ENCODE peak calls at places on chromosomes 7 and 10, in ten cellular contexts. One of them, this sample, is unnamed.

GRCh38 chr7:43384585-43385308 is 198.2 kb upstream of the STK17A start:
- DNase-seq in GM23248: peak
- DNase-seq in kidney glomerular epithelial cell: no peak
- DNase-seq in esophagus squamous epithelium: no peak
- DNase-seq in T-helper 2 cell: no peak
- DNase-seq in NB4: no peak
- DNase-seq in GM13977: no peak
- DNase-seq in posterior cingulate gyrus: no peak
- DNase-seq in activated naive CD8-positive, alpha-beta T cell treated with anti-CD3 and anti-CD28 coated beads, Interleukin-2, amount 10 ng/mL, durations not matched to agents 7 days and 5 days: no peak
- DNase-seq in neural crest cell: no peak
- DNase-seq in this sample: no peak

GRCh38 chr7:27194641-27195379 is 5.1 kb downstream of the HOXA13 start:
- DNase-seq in activated naive CD8-positive, alpha-beta T cell treated with anti-CD3 and anti-CD28 coated beads, Interleukin-2, amount 10 ng/mL, durations not matched to agents 7 days and 5 days: no peak
- DNase-seq in T-helper 2 cell: no peak
- DNase-seq in kidney glomerular epithelial cell: no peak
- DNase-seq in esophagus squamous epithelium: no peak
- DNase-seq in neural crest cell: no peak
- DNase-seq in posterior cingulate gyrus: no peak
- DNase-seq in GM23248: no peak
- DNase-seq in GM13977: no peak
- DNase-seq in NB4: peak
- DNase-seq in this sample: no peak

GRCh38 chr7:25359471-25360059 is 131.3 kb upstream of the NPVF start:
- DNase-seq in GM13977: no peak
- DNase-seq in NB4: no peak
- DNase-seq in activated naive CD8-positive, alpha-beta T cell treated with anti-CD3 and anti-CD28 coated beads, Interleukin-2, amount 10 ng/mL, durations not matched to agents 7 days and 5 days: no peak
- DNase-seq in kidney glomerular epithelial cell: peak
- DNase-seq in posterior cingulate gyrus: no peak
- DNase-seq in GM23248: peak
- DNase-seq in T-helper 2 cell: no peak
- DNase-seq in esophagus squamous epithelium: no peak
- DNase-seq in neural crest cell: no peak
- DNase-seq in this sample: peak

GRCh38 chr7:77456711-77457110 is 40.6 kb upstream of the GSAP start:
- DNase-seq in posterior cingulate gyrus: no peak
- DNase-seq in neural crest cell: no peak
- DNase-seq in kidney glomerular epithelial cell: no peak
- DNase-seq in activated naive CD8-positive, alpha-beta T cell treated with anti-CD3 and anti-CD28 coated beads, Interleukin-2, amount 10 ng/mL, durations not matched to agents 7 days and 5 days: no peak
- DNase-seq in T-helper 2 cell: no peak
- DNase-seq in esophagus squamous epithelium: no peak
- DNase-seq in GM13977: no peak
- DNase-seq in NB4: no peak
- DNase-seq in GM23248: no peak
- DNase-seq in this sample: no peak

GRCh38 chr10:95475003-95475383 is 86.2 kb downstream of the SORBS1 start:
- DNase-seq in GM13977: no peak
- DNase-seq in NB4: no peak
- DNase-seq in kidney glomerular epithelial cell: no peak
- DNase-seq in GM23248: no peak
- DNase-seq in T-helper 2 cell: no peak
- DNase-seq in esophagus squamous epithelium: no peak
- DNase-seq in activated naive CD8-positive, alpha-beta T cell treated with anti-CD3 and anti-CD28 coated beads, Interleukin-2, amount 10 ng/mL, durations not matched to agents 7 days and 5 days: no peak
- DNase-seq in neural crest cell: no peak
- DNase-seq in posterior cingulate gyrus: no peak
- DNase-seq in this sample: no peak

GRCh38 chr7:133489906-133490305 is 237.0 kb downstream of the EXOC4 start:
- DNase-seq in GM13977: no peak
- DNase-seq in neural crest cell: no peak
- DNase-seq in GM23248: no peak
- DNase-seq in T-helper 2 cell: no peak
- DNase-seq in NB4: no peak
- DNase-seq in esophagus squamous epithelium: no peak
- DNase-seq in kidney glomerular epithelial cell: no peak
- DNase-seq in activated naive CD8-positive, alpha-beta T cell treated with anti-CD3 and anti-CD28 coated beads, Interleukin-2, amount 10 ng/mL, durations not matched to agents 7 days and 5 days: no peak
- DNase-seq in posterior cingulate gyrus: no peak
- DNase-seq in this sample: no peak

GRCh38 chr7:100506356-100506930 is 22.7 kb downstream of the NYAP1 start:
- DNase-seq in posterior cingulate gyrus: no peak
- DNase-seq in GM23248: no peak
- DNase-seq in NB4: no peak
- DNase-seq in neural crest cell: no peak
- DNase-seq in activated naive CD8-positive, alpha-beta T cell treated with anti-CD3 and anti-CD28 coated beads, Interleukin-2, amount 10 ng/mL, durations not matched to agents 7 days and 5 days: no peak
- DNase-seq in GM13977: no peak
- DNase-seq in T-helper 2 cell: no peak
- DNase-seq in esophagus squamous epithelium: no peak
- DNase-seq in kidney glomerular epithelial cell: no peak
- DNase-seq in this sample: no peak

GRCh38 chr7:106482091-106482490 is 178.9 kb downstream of the CCDC71L start:
- DNase-seq in T-helper 2 cell: no peak
- DNase-seq in activated naive CD8-positive, alpha-beta T cell treated with anti-CD3 and anti-CD28 coated beads, Interleukin-2, amount 10 ng/mL, durations not matched to agents 7 days and 5 days: no peak
- DNase-seq in neural crest cell: no peak
- DNase-seq in esophagus squamous epithelium: no peak
- DNase-seq in posterior cingulate gyrus: no peak
- DNase-seq in GM23248: no peak
- DNase-seq in NB4: no peak
- DNase-seq in kidney glomerular epithelial cell: no peak
- DNase-seq in GM13977: no peak
- DNase-seq in this sample: no peak

GRCh38 chr10:27723436-27723835 is 22.2 kb downstream of the MKX start:
- DNase-seq in GM23248: peak
- DNase-seq in NB4: no peak
- DNase-seq in esophagus squamous epithelium: no peak
- DNase-seq in T-helper 2 cell: no peak
- DNase-seq in kidney glomerular epithelial cell: no peak
- DNase-seq in posterior cingulate gyrus: no peak
- DNase-seq in neural crest cell: no peak
- DNase-seq in activated naive CD8-positive, alpha-beta T cell treated with anti-CD3 and anti-CD28 coated beads, Interleukin-2, amount 10 ng/mL, durations not matched to agents 7 days and 5 days: no peak
- DNase-seq in GM13977: no peak
- DNase-seq in this sample: no peak

GRCh38 chr10:44980309-44981171 is 1.9 kb upstream of the DEPP1 start:
- DNase-seq in T-helper 2 cell: no peak
- DNase-seq in GM23248: peak
- DNase-seq in neural crest cell: no peak
- DNase-seq in esophagus squamous epithelium: no peak
- DNase-seq in kidney glomerular epithelial cell: peak
- DNase-seq in NB4: no peak
- DNase-seq in activated naive CD8-positive, alpha-beta T cell treated with anti-CD3 and anti-CD28 coated beads, Interleukin-2, amount 10 ng/mL, durations not matched to agents 7 days and 5 days: no peak
- DNase-seq in posterior cingulate gyrus: no peak
- DNase-seq in GM13977: no peak
- DNase-seq in this sample: no peak

GRCh38 chr10:69172241-69172998 is 7.6 kb upstream of the SUPV3L1 start:
- DNase-seq in esophagus squamous epithelium: no peak
- DNase-seq in GM13977: peak
- DNase-seq in T-helper 2 cell: no peak
- DNase-seq in NB4: no peak
- DNase-seq in neural crest cell: no peak
- DNase-seq in GM23248: peak
- DNase-seq in posterior cingulate gyrus: no peak
- DNase-seq in activated naive CD8-positive, alpha-beta T cell treated with anti-CD3 and anti-CD28 coated beads, Interleukin-2, amount 10 ng/mL, durations not matched to agents 7 days and 5 days: no peak
- DNase-seq in kidney glomerular epithelial cell: no peak
- DNase-seq in this sample: no peak

GRCh38 chr7:30142710-30143109 is 7.9 kb downstream of the MTURN start:
- DNase-seq in kidney glomerular epithelial cell: peak
- DNase-seq in GM13977: no peak
- DNase-seq in activated naive CD8-positive, alpha-beta T cell treated with anti-CD3 and anti-CD28 coated beads, Interleukin-2, amount 10 ng/mL, durations not matched to agents 7 days and 5 days: no peak
- DNase-seq in T-helper 2 cell: no peak
- DNase-seq in esophagus squamous epithelium: no peak
- DNase-seq in posterior cingulate gyrus: no peak
- DNase-seq in neural crest cell: no peak
- DNase-seq in NB4: no peak
- DNase-seq in GM23248: peak
- DNase-seq in this sample: peak

GRCh38 chr10:21675157-21675796 is 141.2 kb downstream of the MLLT10 start:
- DNase-seq in GM23248: peak
- DNase-seq in T-helper 2 cell: peak
- DNase-seq in activated naive CD8-positive, alpha-beta T cell treated with anti-CD3 and anti-CD28 coated beads, Interleukin-2, amount 10 ng/mL, durations not matched to agents 7 days and 5 days: no peak
- DNase-seq in NB4: peak
- DNase-seq in kidney glomerular epithelial cell: no peak
- DNase-seq in GM13977: no peak
- DNase-seq in neural crest cell: peak
- DNase-seq in esophagus squamous epithelium: no peak
- DNase-seq in posterior cingulate gyrus: no peak
- DNase-seq in this sample: no peak

GRCh38 chr10:104209575-104210198 is 22.5 kb downstream of the CFAP43 start:
- DNase-seq in T-helper 2 cell: peak
- DNase-seq in esophagus squamous epithelium: no peak
- DNase-seq in activated naive CD8-positive, alpha-beta T cell treated with anti-CD3 and anti-CD28 coated beads, Interleukin-2, amount 10 ng/mL, durations not matched to agents 7 days and 5 days: no peak
- DNase-seq in GM23248: peak
- DNase-seq in neural crest cell: peak
- DNase-seq in kidney glomerular epithelial cell: peak
- DNase-seq in NB4: peak
- DNase-seq in GM13977: peak
- DNase-seq in posterior cingulate gyrus: peak
- DNase-seq in this sample: peak

GRCh38 chr7:867406-868188 is 8.8 kb upstream of the GET4 start:
- DNase-seq in esophagus squamous epithelium: no peak
- DNase-seq in neural crest cell: no peak
- DNase-seq in kidney glomerular epithelial cell: no peak
- DNase-seq in activated naive CD8-positive, alpha-beta T cell treated with anti-CD3 and anti-CD28 coated beads, Interleukin-2, amount 10 ng/mL, durations not matched to agents 7 days and 5 days: no peak
- DNase-seq in NB4: no peak
- DNase-seq in T-helper 2 cell: no peak
- DNase-seq in GM23248: peak
- DNase-seq in GM13977: no peak
- DNase-seq in posterior cingulate gyrus: no peak
- DNase-seq in this sample: no peak

GRCh38 chr7:123131140-123131539 is 68.6 kb downstream of the SLC13A1 start:
- DNase-seq in NB4: no peak
- DNase-seq in GM23248: no peak
- DNase-seq in GM13977: no peak
- DNase-seq in activated naive CD8-positive, alpha-beta T cell treated with anti-CD3 and anti-CD28 coated beads, Interleukin-2, amount 10 ng/mL, durations not matched to agents 7 days and 5 days: no peak
- DNase-seq in esophagus squamous epithelium: no peak
- DNase-seq in posterior cingulate gyrus: no peak
- DNase-seq in kidney glomerular epithelial cell: no peak
- DNase-seq in T-helper 2 cell: no peak
- DNase-seq in neural crest cell: no peak
- DNase-seq in this sample: no peak

GRCh38 chr7:3370068-3370704 is 69.1 kb downstream of the SDK1 start:
- DNase-seq in GM13977: no peak
- DNase-seq in GM23248: no peak
- DNase-seq in posterior cingulate gyrus: no peak
- DNase-seq in T-helper 2 cell: no peak
- DNase-seq in neural crest cell: no peak
- DNase-seq in activated naive CD8-positive, alpha-beta T cell treated with anti-CD3 and anti-CD28 coated beads, Interleukin-2, amount 10 ng/mL, durations not matched to agents 7 days and 5 days: no peak
- DNase-seq in esophagus squamous epithelium: no peak
- DNase-seq in kidney glomerular epithelial cell: no peak
- DNase-seq in NB4: no peak
- DNase-seq in this sample: peak

GRCh38 chr7:110604885-110605284 is 486.0 kb upstream of the LRRN3 start:
- DNase-seq in NB4: no peak
- DNase-seq in T-helper 2 cell: no peak
- DNase-seq in GM23248: no peak
- DNase-seq in GM13977: no peak
- DNase-seq in neural crest cell: no peak
- DNase-seq in activated naive CD8-positive, alpha-beta T cell treated with anti-CD3 and anti-CD28 coated beads, Interleukin-2, amount 10 ng/mL, durations not matched to agents 7 days and 5 days: no peak
- DNase-seq in esophagus squamous epithelium: no peak
- DNase-seq in posterior cingulate gyrus: no peak
- DNase-seq in kidney glomerular epithelial cell: no peak
- DNase-seq in this sample: no peak

GRCh38 chr7:19099194-19099593 is 18.2 kb downstream of the TWIST1 start:
- DNase-seq in neural crest cell: no peak
- DNase-seq in posterior cingulate gyrus: no peak
- DNase-seq in GM23248: peak
- DNase-seq in esophagus squamous epithelium: no peak
- DNase-seq in NB4: no peak
- DNase-seq in GM13977: no peak
- DNase-seq in kidney glomerular epithelial cell: no peak
- DNase-seq in activated naive CD8-positive, alpha-beta T cell treated with anti-CD3 and anti-CD28 coated beads, Interleukin-2, amount 10 ng/mL, durations not matched to agents 7 days and 5 days: no peak
- DNase-seq in T-helper 2 cell: no peak
- DNase-seq in this sample: no peak

GRCh38 chr10:88881335-88881734 is 1.3 kb downstream of the STAMBPL1 start:
- DNase-seq in esophagus squamous epithelium: no peak
- DNase-seq in T-helper 2 cell: no peak
- DNase-seq in GM13977: no peak
- DNase-seq in kidney glomerular epithelial cell: peak
- DNase-seq in posterior cingulate gyrus: no peak
- DNase-seq in NB4: peak
- DNase-seq in GM23248: peak
- DNase-seq in neural crest cell: no peak
- DNase-seq in activated naive CD8-positive, alpha-beta T cell treated with anti-CD3 and anti-CD28 coated beads, Interleukin-2, amount 10 ng/mL, durations not matched to agents 7 days and 5 days: no peak
- DNase-seq in this sample: no peak

GRCh38 chr10:14571866-14572507 is 202.7 kb downstream of the FAM107B start:
- DNase-seq in neural crest cell: no peak
- DNase-seq in NB4: no peak
- DNase-seq in GM23248: peak
- DNase-seq in GM13977: peak
- DNase-seq in esophagus squamous epithelium: no peak
- DNase-seq in T-helper 2 cell: peak
- DNase-seq in kidney glomerular epithelial cell: peak
- DNase-seq in activated naive CD8-positive, alpha-beta T cell treated with anti-CD3 and anti-CD28 coated beads, Interleukin-2, amount 10 ng/mL, durations not matched to agents 7 days and 5 days: peak
- DNase-seq in posterior cingulate gyrus: peak
- DNase-seq in this sample: no peak

GRCh38 chr7:14403587-14403986 is 414.1 kb upstream of the ETV1 start:
- DNase-seq in NB4: no peak
- DNase-seq in kidney glomerular epithelial cell: no peak
- DNase-seq in activated naive CD8-positive, alpha-beta T cell treated with anti-CD3 and anti-CD28 coated beads, Interleukin-2, amount 10 ng/mL, durations not matched to agents 7 days and 5 days: no peak
- DNase-seq in esophagus squamous epithelium: no peak
- DNase-seq in T-helper 2 cell: no peak
- DNase-seq in neural crest cell: no peak
- DNase-seq in GM13977: no peak
- DNase-seq in GM23248: no peak
- DNase-seq in posterior cingulate gyrus: no peak
- DNase-seq in this sample: no peak

GRCh38 chr7:46369933-46370654 is 449.0 kb upstream of the IGFBP3 start:
- DNase-seq in neural crest cell: no peak
- DNase-seq in T-helper 2 cell: no peak
- DNase-seq in activated naive CD8-positive, alpha-beta T cell treated with anti-CD3 and anti-CD28 coated beads, Interleukin-2, amount 10 ng/mL, durations not matched to agents 7 days and 5 days: no peak
- DNase-seq in GM23248: peak
- DNase-seq in NB4: no peak
- DNase-seq in posterior cingulate gyrus: no peak
- DNase-seq in esophagus squamous epithelium: no peak
- DNase-seq in GM13977: no peak
- DNase-seq in kidney glomerular epithelial cell: no peak
- DNase-seq in this sample: no peak

GRCh38 chr10:24849537-24850299 is 102.7 kb downstream of the PRTFDC1 start:
- DNase-seq in GM13977: no peak
- DNase-seq in neural crest cell: no peak
- DNase-seq in GM23248: no peak
- DNase-seq in NB4: no peak
- DNase-seq in posterior cingulate gyrus: no peak
- DNase-seq in kidney glomerular epithelial cell: no peak
- DNase-seq in T-helper 2 cell: no peak
- DNase-seq in activated naive CD8-positive, alpha-beta T cell treated with anti-CD3 and anti-CD28 coated beads, Interleukin-2, amount 10 ng/mL, durations not matched to agents 7 days and 5 days: no peak
- DNase-seq in esophagus squamous epithelium: no peak
- DNase-seq in this sample: no peak

GRCh38 chr7:5678295-5679046 is 103.0 kb downstream of the RNF216 start:
- DNase-seq in NB4: peak
- DNase-seq in GM23248: no peak
- DNase-seq in neural crest cell: no peak
- DNase-seq in GM13977: no peak
- DNase-seq in posterior cingulate gyrus: no peak
- DNase-seq in esophagus squamous epithelium: no peak
- DNase-seq in kidney glomerular epithelial cell: no peak
- DNase-seq in T-helper 2 cell: no peak
- DNase-seq in activated naive CD8-positive, alpha-beta T cell treated with anti-CD3 and anti-CD28 coated beads, Interleukin-2, amount 10 ng/mL, durations not matched to agents 7 days and 5 days: no peak
- DNase-seq in this sample: no peak

GRCh38 chr7:47371733-47372368 is 210.1 kb downstream of the TNS3 start:
- DNase-seq in GM23248: no peak
- DNase-seq in neural crest cell: no peak
- DNase-seq in kidney glomerular epithelial cell: peak
- DNase-seq in posterior cingulate gyrus: peak
- DNase-seq in esophagus squamous epithelium: no peak
- DNase-seq in activated naive CD8-positive, alpha-beta T cell treated with anti-CD3 and anti-CD28 coated beads, Interleukin-2, amount 10 ng/mL, durations not matched to agents 7 days and 5 days: no peak
- DNase-seq in NB4: no peak
- DNase-seq in T-helper 2 cell: no peak
- DNase-seq in GM13977: no peak
- DNase-seq in this sample: peak

GRCh38 chr7:80277434-80278427 is 143.1 kb downstream of the GNAI1 start:
- DNase-seq in posterior cingulate gyrus: no peak
- DNase-seq in GM13977: no peak
- DNase-seq in neural crest cell: no peak
- DNase-seq in T-helper 2 cell: no peak
- DNase-seq in activated naive CD8-positive, alpha-beta T cell treated with anti-CD3 and anti-CD28 coated beads, Interleukin-2, amount 10 ng/mL, durations not matched to agents 7 days and 5 days: no peak
- DNase-seq in esophagus squamous epithelium: no peak
- DNase-seq in kidney glomerular epithelial cell: peak
- DNase-seq in GM23248: peak
- DNase-seq in NB4: no peak
- DNase-seq in this sample: no peak

GRCh38 chr10:45008524-45009161 is 7.9 kb downstream of the ZNF22 start:
- DNase-seq in posterior cingulate gyrus: no peak
- DNase-seq in neural crest cell: peak
- DNase-seq in activated naive CD8-positive, alpha-beta T cell treated with anti-CD3 and anti-CD28 coated beads, Interleukin-2, amount 10 ng/mL, durations not matched to agents 7 days and 5 days: no peak
- DNase-seq in GM23248: peak
- DNase-seq in GM13977: peak
- DNase-seq in T-helper 2 cell: peak
- DNase-seq in esophagus squamous epithelium: no peak
- DNase-seq in NB4: peak
- DNase-seq in kidney glomerular epithelial cell: peak
- DNase-seq in this sample: peak